ENCODE peak calls at places on chromosomes 16 and 17, in seven cellular contexts. H, S, K, Y, M, U and X are unnamed samples.

GRCh38 chr17:50299776-50300175 is 25.5 kb downstream of the TMEM92 start:
- DNase-seq in H (no peak), S (no peak), K (no peak), Y (no peak), M (no peak), U (no peak), X (no peak)

GRCh38 chr16:12971216-12971615 is 69.8 kb downstream of the SHISA9 start:
- DNase-seq in H (no peak), S (no peak), K (peak; percentile 59), Y (no peak), M (no peak), U (no peak), X (no peak)

GRCh38 chr16:22007509-22008214 is at the start of gene MOSMO:
- DNase-seq in H (peak; percentile 78), S (peak; percentile 63), K (peak; percentile 73), Y (peak; percentile 69), M (peak; percentile 78), U (no peak), X (peak; percentile 51)

GRCh38 chr17:48100591-48101011 is 677 bp downstream of the CBX1 start:
- DNase-seq in H (peak; percentile 74), S (peak; percentile 58), K (peak; percentile 93), Y (peak; percentile 90), M (peak; percentile 78), U (peak; percentile 29), X (no peak)

GRCh38 chr17:68910256-68910705 is 44.9 kb downstream of the ABCA8 start:
- DNase-seq in H (peak; percentile 29), S (peak; percentile 4), K (peak; percentile 17), Y (no peak), M (no peak), U (no peak), X (no peak)

GRCh38 chr16:69890114-69890890 is 60.8 kb upstream of the CLEC18A start:
- DNase-seq in H (peak; percentile 71), S (peak; percentile 42), K (peak; percentile 92), Y (peak; percentile 77), M (no peak), U (peak; percentile 47), X (peak; percentile 57)

GRCh38 chr17:81339502-81340296 is 44.6 kb upstream of the SLC38A10 start:
- DNase-seq in H (peak; percentile 30), S (no peak), K (peak; percentile 79), Y (peak; percentile 78), M (peak; percentile 53), U (no peak), X (no peak)

GRCh38 chr17:67285360-67285759 is 40.4 kb upstream of the HELZ start:
- DNase-seq in H (no peak), S (no peak), K (peak; percentile 20), Y (no peak), M (no peak), U (peak; percentile 44), X (no peak)

GRCh38 chr17:16379654-16380053 is 1.2 kb upstream of the UBB start:
- DNase-seq in H (no peak), S (no peak), K (peak; percentile 53), Y (no peak), M (no peak), U (no peak), X (no peak)

GRCh38 chr17:68035131-68035522 is 408 bp upstream of the KPNA2 start:
- DNase-seq in H (no peak), S (no peak), K (no peak), Y (peak; percentile 98), M (peak; percentile 90), U (no peak), X (no peak)

GRCh38 chr16:79613009-79613408 is 12.5 kb upstream of the MAF start:
- DNase-seq in H (no peak), S (no peak), K (no peak), Y (no peak), M (no peak), U (no peak), X (no peak)

GRCh38 chr17:20206068-20206467 is 196.9 kb downstream of the SPECC1 start:
- DNase-seq in H (peak; percentile 54), S (no peak), K (peak; percentile 25), Y (no peak), M (no peak), U (no peak), X (no peak)

GRCh38 chr16:55759983-55760664 is 72.8 kb downstream of the CES1 start:
- DNase-seq in H (no peak), S (no peak), K (peak; percentile 46), Y (peak; percentile 77), M (peak; percentile 62), U (no peak), X (peak; percentile 24)

GRCh38 chr16:54505479-54506247 is 219.1 kb upstream of the IRX3 start:
- DNase-seq in H (no peak), S (no peak), K (no peak), Y (no peak), M (no peak), U (no peak), X (no peak)

GRCh38 chr17:66373944-66374817 is 71.8 kb downstream of the PRKCA start:
- DNase-seq in H (peak; percentile 66), S (no peak), K (peak; percentile 58), Y (no peak), M (no peak), U (no peak), X (no peak)

GRCh38 chr17:67053438-67054000 is 9.2 kb downstream of the CACNG1 start:
- DNase-seq in H (no peak), S (no peak), K (no peak), Y (peak; percentile 20), M (no peak), U (no peak), X (no peak)

GRCh38 chr16:74726736-74727135 is 26.1 kb upstream of the MLKL start:
- DNase-seq in H (no peak), S (no peak), K (peak; percentile 81), Y (peak; percentile 72), M (peak; percentile 86), U (no peak), X (no peak)

GRCh38 chr17:3602499-3602898 is 6.7 kb downstream of the TRPV1 start:
- DNase-seq in H (peak; percentile 13), S (peak; percentile 6), K (peak; percentile 79), Y (peak; percentile 75), M (peak; percentile 64), U (peak; percentile 62), X (no peak)

GRCh38 chr17:46722662-46723285 is 95.7 kb downstream of the WNT3 start:
- DNase-seq in H (no peak), S (peak; percentile 49), K (no peak), Y (no peak), M (no peak), U (peak; percentile 9), X (no peak)

GRCh38 chr16:46673320-46674013 is 15.5 kb downstream of the VPS35 start:
- DNase-seq in H (peak; percentile 77), S (peak; percentile 69), K (peak; percentile 86), Y (peak; percentile 63), M (peak; percentile 58), U (peak; percentile 39), X (peak; percentile 46)

GRCh38 chr16:27505297-27506236 is 44.1 kb downstream of the GTF3C1 start:
- DNase-seq in H (no peak), S (no peak), K (no peak), Y (no peak), M (no peak), U (no peak), X (no peak)

GRCh38 chr17:39231587-39232551 is 6.1 kb upstream of the STAC2 start:
- DNase-seq in H (peak; percentile 37), S (peak; percentile 26), K (peak; percentile 70), Y (peak; percentile 89), M (peak; percentile 89), U (no peak), X (no peak)

GRCh38 chr17:6599364-6599763 is 41.1 kb downstream of the KIAA0753 start:
- DNase-seq in H (no peak), S (peak; percentile 13), K (no peak), Y (no peak), M (no peak), U (no peak), X (no peak)
- H3K4ac ChIP-seq in H (no peak overlapping the region), S (no peak overlapping the region), K (no peak overlapping the region), Y (no peak overlapping the region), M (no peak overlapping the region), U (no peak overlapping the region), X (no peak overlapping the region)

DNA sequence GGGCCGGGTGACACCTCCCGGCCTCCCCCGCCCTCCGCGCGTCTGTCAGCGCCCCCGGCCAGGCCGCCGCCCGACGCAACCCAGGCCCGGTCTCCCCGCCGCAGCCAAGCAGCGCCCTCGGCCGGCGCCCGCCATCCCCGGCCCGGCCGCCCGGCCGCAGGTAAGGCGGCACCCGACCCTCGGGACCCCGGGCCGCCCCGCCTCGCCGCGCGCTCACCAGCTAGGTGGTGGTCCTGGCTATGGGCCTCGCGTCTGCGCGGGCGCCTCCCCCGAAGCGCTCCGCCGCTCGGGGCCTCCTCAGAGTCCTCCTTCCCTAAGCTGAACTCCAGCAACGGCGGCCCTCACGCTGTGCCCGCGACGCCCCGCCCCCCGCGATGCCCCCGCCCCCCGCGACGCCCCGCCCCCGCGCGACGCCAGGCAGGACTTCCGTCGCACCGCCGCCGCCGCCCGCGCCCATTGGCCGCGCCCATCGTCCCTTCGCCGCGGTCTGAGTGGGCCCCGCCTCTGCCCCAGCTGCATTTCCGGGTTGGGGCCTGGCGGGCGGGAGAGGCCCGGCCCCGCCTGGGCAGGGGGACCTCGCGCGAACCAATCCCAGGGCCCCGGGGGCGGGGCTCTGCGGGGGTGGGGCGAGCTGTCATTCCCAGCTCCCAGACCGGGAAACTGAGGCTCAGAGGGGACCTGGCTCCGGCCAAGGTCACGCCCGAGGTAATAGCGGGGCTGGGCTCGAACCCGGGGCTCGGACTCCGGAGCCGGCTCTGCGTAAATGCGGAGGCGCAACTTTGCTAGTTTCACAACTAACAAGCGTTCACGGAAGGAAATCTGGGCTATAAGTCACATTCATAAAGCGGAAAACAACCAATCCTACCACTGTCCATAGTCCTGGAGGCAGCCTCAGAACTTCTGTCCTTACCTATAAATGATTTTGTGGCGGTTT is 9.0 kb upstream of the KCTD5 start:
- DNase-seq in H (peak; percentile 94), S (peak; percentile 87), K (peak; percentile 97), Y (peak; percentile 97), M (peak; percentile 92), U (peak; percentile 96), X (peak; percentile 90)
- H4K8ac ChIP-seq in H (no peak overlapping the region), S (peak overlapping the region; percentile 62), K (no peak overlapping the region), Y (no peak overlapping the region), M (no peak overlapping the region), U (peak overlapping the region; percentile 86), X (no peak overlapping the region)

DNA sequence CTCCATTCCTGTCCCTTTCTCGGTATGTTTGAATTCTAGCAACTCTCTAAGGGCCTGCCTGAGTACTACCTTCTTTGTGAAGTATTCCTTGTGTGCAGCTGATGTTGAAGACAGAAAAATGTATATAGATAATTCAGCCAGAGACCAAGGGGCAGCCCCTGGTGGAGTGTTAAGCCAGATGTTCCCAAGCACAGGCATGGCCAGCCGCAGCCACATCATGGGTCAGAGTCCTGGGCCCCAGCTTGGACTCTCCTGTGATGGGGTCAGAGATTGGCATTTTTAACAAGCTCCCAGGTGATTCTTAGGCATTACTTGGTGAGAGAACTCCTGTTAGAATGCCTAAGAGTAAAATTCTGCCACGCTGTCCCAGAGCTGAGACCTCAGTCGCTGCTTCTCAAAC is 100.8 kb downstream of the IRF8 start:
- DNase-seq in H (no peak), S (no peak), K (no peak), Y (no peak), M (no peak), U (no peak), X (no peak)
- H2BK120ac ChIP-seq in H (no peak overlapping the region), S (no peak overlapping the region), K (no peak overlapping the region), Y (no peak overlapping the region), M (no peak overlapping the region), U (no peak overlapping the region), X (no peak overlapping the region)

DNA sequence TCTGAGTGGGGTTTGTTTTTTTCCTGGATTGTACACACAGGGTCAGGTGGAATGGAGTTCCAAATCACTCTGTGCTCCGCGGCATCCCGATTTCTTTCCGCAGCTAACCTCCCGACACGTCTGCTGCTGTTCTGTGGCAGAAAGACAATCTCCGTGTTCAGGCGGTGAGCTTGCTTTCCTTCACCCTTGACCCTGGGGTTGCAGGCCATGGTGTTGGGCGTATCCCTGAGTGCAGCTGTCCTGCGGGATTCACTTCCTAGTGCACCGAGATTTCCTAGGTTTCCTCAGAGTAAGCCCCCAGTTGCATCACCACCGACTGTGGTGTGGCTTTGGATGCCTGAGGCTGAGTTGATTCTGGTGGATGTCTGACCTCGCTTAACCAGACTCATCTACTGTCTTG is 7.8 kb upstream of the ARL6IP1 start:
- DNase-seq in H (no peak), S (no peak), K (no peak), Y (no peak), M (no peak), U (no peak), X (no peak)
- H3K4ac ChIP-seq in H (no peak overlapping the region), S (no peak overlapping the region), K (no peak overlapping the region), Y (no peak overlapping the region), M (no peak overlapping the region), U (no peak overlapping the region), X (no peak overlapping the region)